ENCODE peak calls at places on chromosomes 5 and 9, in five cellular contexts. E is stimulated activated naive B cell treated with anti-CD40 and anti-IgM and Interleukin-4, amounts not matched to agents 10 μg/mL and 1 μg/mL and 100 μg/mL, for 72 hours; D is tibial nerve; Z is sciatic nerve; G is KG1. P is an unnamed sample.

GRCh38 chr9:129145841-129146292 is 32.2 kb downstream of the IER5L start:
- DNase-seq in Z (no peak), D (no peak), G (no peak), E (no peak), P (no peak)

GRCh38 chr5:53819482-53819881 is 259.0 kb downstream of the NDUFS4 start:
- DNase-seq in G (no peak), D (no peak), E (no peak), Z (no peak), P (no peak)

GRCh38 chr5:132407970-132408369 is 38.5 kb downstream of the SLC22A5 start:
- DNase-seq in Z (no peak), E (no peak), D (no peak), G (no peak), P (peak; percentile 32)

GRCh38 chr5:179451813-179452196 is 98.5 kb upstream of the RUFY1 start:
- DNase-seq in D (no peak), E (no peak), Z (no peak), G (no peak), P (no peak)

GRCh38 chr5:58259685-58260152 is 200.2 kb downstream of the PLK2 start:
- DNase-seq in E (no peak), G (no peak), Z (no peak), D (no peak), P (no peak)

GRCh38 chr5:136620016-136620419 is 254.7 kb upstream of the TRPC7 start:
- DNase-seq in D (no peak), G (no peak), Z (no peak), E (no peak), P (no peak)

GRCh38 chr9:21381752-21382339 is 3.4 kb downstream of the IFNA2 start:
- DNase-seq in G (no peak), Z (no peak), E (peak; percentile 59), D (no peak), P (no peak)

GRCh38 chr9:87148391-87149237 is 201.3 kb upstream of the GAS1 start:
- DNase-seq in E (no peak), Z (peak; percentile 86), D (peak; percentile 65), G (no peak), P (peak; percentile 94)

GRCh38 chr9:6557883-6558282 is 87.6 kb downstream of the GLDC start:
- DNase-seq in Z (no peak), D (no peak), G (no peak), E (no peak), P (no peak)

GRCh38 chr9:36193049-36193448 is 2.3 kb downstream of the CLTA start:
- DNase-seq in Z (no peak), G (no peak), E (no peak), D (no peak), P (no peak)

GRCh38 chr5:35783551-35783950 is 73.1 kb upstream of the IL7R start:
- DNase-seq in E (no peak), D (no peak), G (no peak), Z (no peak), P (no peak)

GRCh38 chr5:153629027-153629426 is 138.6 kb downstream of the GRIA1 start:
- DNase-seq in G (no peak), E (no peak), Z (no peak), D (peak; percentile 20), P (no peak)

GRCh38 chr9:133356391-133357091 is at the start of the genes SURF1 and SURF2:
- DNase-seq in E (peak; percentile 81), Z (peak; percentile 93), G (peak; percentile 69), D (peak; percentile 75), P (peak; percentile 97)

GRCh38 chr5:147321569-147321968 is 86.7 kb downstream of the STK32A start:
- DNase-seq in E (no peak), G (no peak), D (no peak), Z (no peak), P (no peak)

GRCh38 chr9:16985559-16986348 is 115.3 kb upstream of the BNC2 start:
- DNase-seq in D (peak; percentile 23), G (no peak), Z (peak; percentile 60), E (no peak), P (no peak)

GRCh38 chr5:145203193-145203592 is 631.9 kb downstream of the PRELID2 start:
- DNase-seq in E (no peak), D (no peak), G (no peak), Z (no peak), P (no peak)

GRCh38 chr9:99449726-99450125 is 227.6 kb downstream of the SEC61B start:
- DNase-seq in E (no peak), Z (no peak), D (no peak), G (no peak), P (no peak)

GRCh38 chr5:152070591-152070990 is 145.9 kb upstream of the GLRA1 start:
- DNase-seq in G (no peak), D (no peak), Z (no peak), E (no peak), P (no peak)

GRCh38 chr5:14687023-14687665 is 22.6 kb downstream of the OTULIN start:
- DNase-seq in G (no peak), Z (no peak), D (no peak), E (no peak), P (no peak)

GRCh38 chr5:11777096-11777495 is 127.2 kb downstream of the CTNND2 start:
- DNase-seq in E (no peak), Z (no peak), G (no peak), D (no peak), P (no peak)

GRCh38 chr5:158382473-158382872 is 523.5 kb upstream of the CLINT1 start:
- DNase-seq in D (peak; percentile 72), E (peak; percentile 30), G (no peak), Z (peak; percentile 69), P (peak; percentile 94)

GRCh38 chr9:137438591-137439157 is 2.5 kb downstream of the ENTPD8 start:
- DNase-seq in G (no peak), D (no peak), Z (no peak), E (no peak), P (no peak)

GRCh38 chr5:125209650-125210049 is 463.2 kb upstream of the ZNF608 start:
- DNase-seq in G (no peak), Z (no peak), D (no peak), E (no peak), P (no peak)

GRCh38 chr9:91953723-91954122 is 3.7 kb upstream of the ROR2 start:
- DNase-seq in Z (no peak), G (no peak), D (no peak), E (no peak), P (no peak)